ENCODE peak calls at places on chromosomes 1 and 21, in ten cellular contexts. K is RPMI7951, Z is ACHN, F is anterior cingulate cortex, I is progenitor cell of endocrine pancreas, G is nephron progenitor cell, R is BJ, P is foreskin fibroblast, V is GM04504, C is NCI-H1436. Y is an unnamed sample.

GRCh38 chr1:192724670-192725069 is 84.2 kb upstream of the RGS2 start:
- DNase-seq in K (peak; percentile 88), Z (peak; percentile 40), F (no peak), I (no peak), G (no peak), R (no peak), P (peak; percentile 69), V (peak; percentile 71), C (no peak), Y (no peak)

GRCh38 chr1:46448109-46448911 is 41.3 kb upstream of the DMBX1 start:
- DNase-seq in K (no peak), Z (no peak), F (no peak), I (no peak), G (peak; percentile 50), R (no peak), P (no peak), V (no peak), C (no peak), Y (no peak)

GRCh38 chr1:44786138-44786840 is 1.7 kb downstream of the BEST4 start:
- DNase-seq in K (no peak), Z (no peak), F (no peak), I (peak; percentile 82), G (peak; percentile 87), R (no peak), P (peak; percentile 43), V (no peak), C (peak; percentile 45), Y (peak; percentile 61)

GRCh38 chr1:10803971-10804820 is 7.8 kb upstream of the CASZ1 start:
- DNase-seq in K (no peak), Z (no peak), F (no peak), I (no peak), G (no peak), R (no peak), P (no peak), V (no peak), C (peak; percentile 35), Y (no peak)

GRCh38 chr1:22326372-22326915 is 125.2 kb upstream of the ZBTB40 start:
- DNase-seq in K (no peak), Z (no peak), F (no peak), I (no peak), G (no peak), R (no peak), P (no peak), V (no peak), C (no peak), Y (no peak)

GRCh38 chr1:88022507-88022906 is 661.6 kb upstream of the PKN2 start:
- DNase-seq in K (no peak), Z (no peak), F (no peak), I (no peak), G (no peak), R (no peak), P (no peak), V (no peak), C (no peak), Y (no peak)

GRCh38 chr1:78143152-78143551 is 97.4 kb downstream of the GIPC2 start:
- DNase-seq in K (peak; percentile 49), Z (peak; percentile 28), F (no peak), I (no peak), G (no peak), R (no peak), P (no peak), V (no peak), C (no peak), Y (no peak)

GRCh38 chr1:102838016-102838415 is 270.3 kb downstream of the COL11A1 start:
- DNase-seq in K (no peak), Z (no peak), F (no peak), I (no peak), G (no peak), R (no peak), P (peak; percentile 13), V (no peak), C (no peak), Y (no peak)

GRCh38 chr1:100834779-100835645 is 59.6 kb downstream of the EXTL2 start:
- DNase-seq in K (peak; percentile 35), Z (peak; percentile 19), F (peak; percentile 42), I (no peak), G (no peak), R (no peak), P (no peak), V (no peak), C (no peak), Y (peak; percentile 58)

GRCh38 chr1:224929335-224930237 is at the start of gene DNAH14:
- DNase-seq in K (peak; percentile 80), Z (peak; percentile 92), F (peak; percentile 19), I (peak; percentile 77), G (peak; percentile 80), R (peak; percentile 17), P (peak; percentile 68), V (peak; percentile 31), C (peak; percentile 73), Y (peak; percentile 84)

GRCh38 chr21:39097335-39097861 is 85.9 kb downstream of the PSMG1 start:
- DNase-seq in K (no peak), Z (no peak), F (no peak), I (no peak), G (no peak), R (no peak), P (no peak), V (no peak), C (no peak), Y (no peak)

GRCh38 chr1:113124366-113124765 is 51.4 kb downstream of the LRIG2 start:
- DNase-seq in K (no peak), Z (no peak), F (no peak), I (no peak), G (no peak), R (no peak), P (no peak), V (no peak), C (no peak), Y (no peak)

GRCh38 chr1:206684478-206685255 is at the start of gene MAPKAPK2:
- DNase-seq in K (peak; percentile 68), Z (peak; percentile 66), F (peak; percentile 83), I (peak; percentile 60), G (peak; percentile 83), R (no peak), P (peak; percentile 56), V (peak; percentile 40), C (peak; percentile 74), Y (peak; percentile 87)

GRCh38 chr1:34975312-34975711 is 9.8 kb downstream of the TMEM35B start:
- DNase-seq in K (no peak), Z (no peak), F (no peak), I (no peak), G (no peak), R (no peak), P (no peak), V (no peak), C (no peak), Y (no peak)

GRCh38 chr1:163186910-163187309 is 15.8 kb downstream of the RGS5 start:
- DNase-seq in K (no peak), Z (no peak), F (no peak), I (no peak), G (no peak), R (no peak), P (no peak), V (no peak), C (no peak), Y (peak; percentile 58)

GRCh38 chr1:64911326-64911725 is 55.0 kb downstream of the JAK1 start:
- DNase-seq in K (no peak), Z (no peak), F (no peak), I (no peak), G (no peak), R (no peak), P (no peak), V (no peak), C (no peak), Y (no peak)

GRCh38 chr21:43020177-43020576 is 45.8 kb downstream of the PKNOX1 start:
- DNase-seq in K (no peak), Z (no peak), F (no peak), I (no peak), G (no peak), R (no peak), P (no peak), V (no peak), C (no peak), Y (no peak)

GRCh38 chr1:219000606-219001005 is 173.1 kb upstream of the LYPLAL1 start:
- DNase-seq in K (no peak), Z (no peak), F (no peak), I (no peak), G (no peak), R (no peak), P (no peak), V (no peak), C (no peak), Y (no peak)

GRCh38 chr1:19433610-19433999 is 51.7 kb downstream of the CAPZB start:
- DNase-seq in K (no peak), Z (no peak), F (no peak), I (no peak), G (no peak), R (no peak), P (peak; percentile 64), V (no peak), C (no peak), Y (no peak)

GRCh38 chr1:193062698-193063463 is 3.5 kb downstream of the RO60 start:
- DNase-seq in K (peak; percentile 9), Z (no peak), F (no peak), I (no peak), G (no peak), R (no peak), P (no peak), V (no peak), C (no peak), Y (no peak)

GRCh38 chr1:4027492-4028138 is 127.5 kb upstream of the C1orf174 start:
- DNase-seq in K (no peak), Z (no peak), F (no peak), I (no peak), G (no peak), R (no peak), P (no peak), V (no peak), C (no peak), Y (no peak)

GRCh38 chr1:17673335-17674075 is 81.6 kb upstream of the ACTL8 start:
- DNase-seq in K (no peak), Z (no peak), F (peak; percentile 51), I (no peak), G (no peak), R (no peak), P (no peak), V (no peak), C (no peak), Y (no peak)

GRCh38 chr1:78263459-78263858 is 217.7 kb downstream of the GIPC2 start:
- DNase-seq in K (no peak), Z (no peak), F (no peak), I (no peak), G (no peak), R (no peak), P (no peak), V (no peak), C (no peak), Y (no peak)

GRCh38 chr21:41162111-41162510 is 5.8 kb upstream of the BACE2 start:
- DNase-seq in K (no peak), Z (no peak), F (no peak), I (no peak), G (no peak), R (no peak), P (no peak), V (no peak), C (no peak), Y (no peak)

GRCh38 chr1:9842781-9843575 is 19.2 kb upstream of the CLSTN1 start:
- DNase-seq in K (no peak), Z (no peak), F (peak; percentile 59), I (no peak), G (no peak), R (no peak), P (no peak), V (no peak), C (no peak), Y (peak; percentile 83)

GRCh38 chr1:191290441-191290840 is 812.8 kb upstream of the BRINP3 start:
- DNase-seq in K (no peak), Z (peak; percentile 70), F (no peak), I (no peak), G (no peak), R (no peak), P (no peak), V (no peak), C (no peak), Y (peak; percentile 97)

GRCh38 chr1:36643391-36644270 is 160.9 kb upstream of the CSF3R start:
- DNase-seq in K (no peak), Z (no peak), F (no peak), I (no peak), G (no peak), R (no peak), P (no peak), V (no peak), C (no peak), Y (no peak)

GRCh38 chr1:200139661-200140250 is 112.2 kb downstream of the NR5A2 start:
- DNase-seq in K (peak; percentile 50), Z (peak; percentile 63), F (no peak), I (no peak), G (peak; percentile 8), R (peak; percentile 8), P (peak; percentile 28), V (peak; percentile 35), C (peak; percentile 74), Y (peak; percentile 86)